ENCODE peak calls at places on chromosomes 12 and 14, in eight cellular contexts. One of them, this sample, is unnamed.

GRCh38 chr14:69695664-69696527 is 71.0 kb upstream of the SRSF5 start:
- DNase-seq in left ventricle myocardium inferior: no peak
- DNase-seq in CD8-positive, alpha-beta T cell: no peak
- DNase-seq in B cell: peak
- DNase-seq in ovary: peak
- DNase-seq in fibroblast of pulmonary artery: peak
- DNase-seq in lower leg skin: peak
- DNase-seq in PC-9: no peak
- DNase-seq in this sample: no peak

GRCh38 chr12:77833329-77833728 is 2.6 kb downstream of the NAV3 start:
- DNase-seq in left ventricle myocardium inferior: no peak
- DNase-seq in CD8-positive, alpha-beta T cell: no peak
- DNase-seq in B cell: no peak
- DNase-seq in ovary: no peak
- DNase-seq in fibroblast of pulmonary artery: no peak
- DNase-seq in lower leg skin: no peak
- DNase-seq in PC-9: no peak
- DNase-seq in this sample: no peak

GRCh38 chr14:73594491-73594890 is 2.8 kb downstream of the ACOT4 start:
- DNase-seq in left ventricle myocardium inferior: no peak
- DNase-seq in CD8-positive, alpha-beta T cell: no peak
- DNase-seq in B cell: no peak
- DNase-seq in ovary: no peak
- DNase-seq in fibroblast of pulmonary artery: no peak
- DNase-seq in lower leg skin: no peak
- DNase-seq in PC-9: no peak
- DNase-seq in this sample: no peak

GRCh38 chr12:56450241-56450640 is 1.0 kb upstream of the TIMELESS start:
- DNase-seq in left ventricle myocardium inferior: no peak
- DNase-seq in CD8-positive, alpha-beta T cell: no peak
- DNase-seq in B cell: no peak
- DNase-seq in ovary: no peak
- DNase-seq in fibroblast of pulmonary artery: no peak
- DNase-seq in lower leg skin: no peak
- DNase-seq in PC-9: no peak
- DNase-seq in this sample: no peak

GRCh38 chr12:132633901-132634300 is 15.3 kb downstream of the P2RX2 start:
- DNase-seq in left ventricle myocardium inferior: no peak
- DNase-seq in CD8-positive, alpha-beta T cell: no peak
- DNase-seq in B cell: no peak
- DNase-seq in ovary: no peak
- DNase-seq in fibroblast of pulmonary artery: no peak
- DNase-seq in lower leg skin: no peak
- DNase-seq in PC-9: no peak
- DNase-seq in this sample: no peak

GRCh38 chr14:90005939-90006530 is 50.3 kb downstream of the TDP1 start:
- DNase-seq in left ventricle myocardium inferior: no peak
- DNase-seq in CD8-positive, alpha-beta T cell: no peak
- DNase-seq in B cell: no peak
- DNase-seq in ovary: no peak
- DNase-seq in fibroblast of pulmonary artery: no peak
- DNase-seq in lower leg skin: no peak
- DNase-seq in PC-9: no peak
- DNase-seq in this sample: no peak

GRCh38 chr14:25097120-25097519 is 47.2 kb upstream of the STXBP6 start:
- DNase-seq in left ventricle myocardium inferior: no peak
- DNase-seq in CD8-positive, alpha-beta T cell: no peak
- DNase-seq in B cell: no peak
- DNase-seq in ovary: no peak
- DNase-seq in fibroblast of pulmonary artery: no peak
- DNase-seq in lower leg skin: no peak
- DNase-seq in PC-9: no peak
- DNase-seq in this sample: no peak

GRCh38 chr14:101073598-101073965 is 170.1 kb upstream of the RTL1 start:
- DNase-seq in left ventricle myocardium inferior: no peak
- DNase-seq in CD8-positive, alpha-beta T cell: no peak
- DNase-seq in B cell: no peak
- DNase-seq in ovary: no peak
- DNase-seq in fibroblast of pulmonary artery: no peak
- DNase-seq in lower leg skin: peak
- DNase-seq in PC-9: no peak
- DNase-seq in this sample: no peak

GRCh38 chr14:104520620-104521410 is 58.7 kb upstream of the C14orf180 start:
- DNase-seq in left ventricle myocardium inferior: no peak
- DNase-seq in CD8-positive, alpha-beta T cell: no peak
- DNase-seq in B cell: no peak
- DNase-seq in ovary: no peak
- DNase-seq in fibroblast of pulmonary artery: no peak
- DNase-seq in lower leg skin: peak
- DNase-seq in PC-9: peak
- DNase-seq in this sample: no peak

GRCh38 chr12:124236651-124237050 is 58.2 kb upstream of the RFLNA start:
- DNase-seq in left ventricle myocardium inferior: no peak
- DNase-seq in CD8-positive, alpha-beta T cell: no peak
- DNase-seq in B cell: no peak
- DNase-seq in ovary: no peak
- DNase-seq in fibroblast of pulmonary artery: peak
- DNase-seq in lower leg skin: no peak
- DNase-seq in PC-9: no peak
- DNase-seq in this sample: no peak

GRCh38 chr12:43402431-43402830 is 149.6 kb downstream of the ADAMTS20 start:
- DNase-seq in left ventricle myocardium inferior: no peak
- DNase-seq in CD8-positive, alpha-beta T cell: no peak
- DNase-seq in B cell: no peak
- DNase-seq in ovary: no peak
- DNase-seq in fibroblast of pulmonary artery: no peak
- DNase-seq in lower leg skin: no peak
- DNase-seq in PC-9: no peak
- DNase-seq in this sample: no peak

GRCh38 chr14:104342435-104343293 is 204.3 kb downstream of the KIF26A start:
- DNase-seq in left ventricle myocardium inferior: no peak
- DNase-seq in CD8-positive, alpha-beta T cell: no peak
- DNase-seq in B cell: no peak
- DNase-seq in ovary: no peak
- DNase-seq in fibroblast of pulmonary artery: no peak
- DNase-seq in lower leg skin: peak
- DNase-seq in PC-9: no peak
- DNase-seq in this sample: no peak

GRCh38 chr14:60151715-60152114 is 13.5 kb downstream of the DHRS7 start:
- DNase-seq in left ventricle myocardium inferior: peak
- DNase-seq in CD8-positive, alpha-beta T cell: peak
- DNase-seq in B cell: peak
- DNase-seq in ovary: peak
- DNase-seq in fibroblast of pulmonary artery: peak
- DNase-seq in lower leg skin: peak
- DNase-seq in PC-9: peak
- DNase-seq in this sample: no peak

GRCh38 chr14:51228890-51229289 is 11.2 kb upstream of the TMX1 start:
- DNase-seq in left ventricle myocardium inferior: no peak
- DNase-seq in CD8-positive, alpha-beta T cell: no peak
- DNase-seq in B cell: no peak
- DNase-seq in ovary: no peak
- DNase-seq in fibroblast of pulmonary artery: no peak
- DNase-seq in lower leg skin: no peak
- DNase-seq in PC-9: no peak
- DNase-seq in this sample: no peak

GRCh38 chr12:93601591-93601990 is 29.1 kb downstream of the SOCS2 start:
- DNase-seq in left ventricle myocardium inferior: no peak
- DNase-seq in CD8-positive, alpha-beta T cell: no peak
- DNase-seq in B cell: no peak
- DNase-seq in ovary: no peak
- DNase-seq in fibroblast of pulmonary artery: no peak
- DNase-seq in lower leg skin: no peak
- DNase-seq in PC-9: no peak
- DNase-seq in this sample: no peak

GRCh38 chr12:93608313-93608712 is 35.8 kb downstream of the SOCS2 start:
- DNase-seq in left ventricle myocardium inferior: no peak
- DNase-seq in CD8-positive, alpha-beta T cell: no peak
- DNase-seq in B cell: no peak
- DNase-seq in ovary: no peak
- DNase-seq in fibroblast of pulmonary artery: no peak
- DNase-seq in lower leg skin: no peak
- DNase-seq in PC-9: no peak
- DNase-seq in this sample: no peak

GRCh38 chr12:93599192-93599591 is 26.7 kb downstream of the SOCS2 start:
- DNase-seq in left ventricle myocardium inferior: no peak
- DNase-seq in CD8-positive, alpha-beta T cell: no peak
- DNase-seq in B cell: no peak
- DNase-seq in ovary: no peak
- DNase-seq in fibroblast of pulmonary artery: no peak
- DNase-seq in lower leg skin: no peak
- DNase-seq in PC-9: no peak
- DNase-seq in this sample: no peak

GRCh38 chr12:93602897-93603668 is 30.6 kb downstream of the SOCS2 start:
- DNase-seq in left ventricle myocardium inferior: no peak
- DNase-seq in CD8-positive, alpha-beta T cell: no peak
- DNase-seq in B cell: no peak
- DNase-seq in ovary: no peak
- DNase-seq in fibroblast of pulmonary artery: no peak
- DNase-seq in lower leg skin: no peak
- DNase-seq in PC-9: no peak
- DNase-seq in this sample: no peak

GRCh38 chr12:93603762-93604161 is 31.3 kb downstream of the SOCS2 start:
- DNase-seq in left ventricle myocardium inferior: no peak
- DNase-seq in CD8-positive, alpha-beta T cell: no peak
- DNase-seq in B cell: no peak
- DNase-seq in ovary: no peak
- DNase-seq in fibroblast of pulmonary artery: no peak
- DNase-seq in lower leg skin: no peak
- DNase-seq in PC-9: no peak
- DNase-seq in this sample: no peak
- TF ChIP-seq CTCF in left ventricle myocardium inferior: peak
- TF ChIP-seq CTCF in CD8-positive, alpha-beta T cell: no peak
- TF ChIP-seq CTCF in B cell: no peak
- TF ChIP-seq CTCF in ovary: no peak
- TF ChIP-seq CTCF in fibroblast of pulmonary artery: no peak
- TF ChIP-seq CTCF in lower leg skin: no peak
- TF ChIP-seq CTCF in PC-9: no peak
- TF ChIP-seq CTCF in this sample: no peak

GRCh38 chr12:19181666-19182426 is 52.3 kb downstream of the PLEKHA5 start:
- DNase-seq in left ventricle myocardium inferior: no peak
- DNase-seq in CD8-positive, alpha-beta T cell: no peak
- DNase-seq in B cell: no peak
- DNase-seq in ovary: no peak
- DNase-seq in fibroblast of pulmonary artery: peak
- DNase-seq in lower leg skin: no peak
- DNase-seq in PC-9: no peak
- DNase-seq in this sample: no peak
- TF ChIP-seq CTCF in left ventricle myocardium inferior: no peak
- TF ChIP-seq CTCF in CD8-positive, alpha-beta T cell: no peak
- TF ChIP-seq CTCF in B cell: no peak
- TF ChIP-seq CTCF in ovary: no peak
- TF ChIP-seq CTCF in fibroblast of pulmonary artery: peak
- TF ChIP-seq CTCF in lower leg skin: no peak
- TF ChIP-seq CTCF in PC-9: no peak
- TF ChIP-seq CTCF in this sample: no peak

DNA sequence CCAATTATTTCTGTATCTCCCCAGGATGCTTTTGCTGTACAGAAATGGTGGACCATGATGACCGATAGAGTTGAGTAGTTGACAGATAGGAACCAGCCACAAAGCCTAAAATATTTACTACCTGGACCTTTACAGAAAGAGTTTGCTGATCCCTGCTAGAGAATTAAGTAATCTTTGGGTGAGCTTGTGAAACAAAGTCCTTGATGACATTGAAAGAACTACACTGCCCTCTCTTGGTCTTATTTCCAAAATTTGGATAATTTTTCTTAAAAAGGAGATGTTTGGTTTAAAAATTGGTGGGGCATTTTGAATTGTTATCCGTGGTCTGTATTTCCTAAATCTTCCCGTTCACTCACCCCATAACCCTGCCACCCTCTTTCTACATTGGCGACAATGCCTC is 13.7 kb upstream of the TCTN1 start:
- DNase-seq in left ventricle myocardium inferior: no peak
- DNase-seq in CD8-positive, alpha-beta T cell: no peak
- DNase-seq in B cell: peak
- DNase-seq in ovary: no peak
- DNase-seq in fibroblast of pulmonary artery: peak
- DNase-seq in lower leg skin: no peak
- DNase-seq in PC-9: peak
- DNase-seq in this sample: no peak
- TF ChIP-seq CTCF in left ventricle myocardium inferior: peak
- TF ChIP-seq CTCF in CD8-positive, alpha-beta T cell: peak
- TF ChIP-seq CTCF in B cell: peak
- TF ChIP-seq CTCF in ovary: peak
- TF ChIP-seq CTCF in fibroblast of pulmonary artery: peak
- TF ChIP-seq CTCF in lower leg skin: no peak
- TF ChIP-seq CTCF in PC-9: peak
- TF ChIP-seq CTCF in this sample: no peak

GRCh38 chr14:79809849-79810612 is 401.3 kb downstream of the DIO2 start:
- DNase-seq in left ventricle myocardium inferior: no peak
- DNase-seq in CD8-positive, alpha-beta T cell: no peak
- DNase-seq in B cell: no peak
- DNase-seq in ovary: no peak
- DNase-seq in fibroblast of pulmonary artery: peak
- DNase-seq in lower leg skin: no peak
- DNase-seq in PC-9: peak
- DNase-seq in this sample: no peak
- TF ChIP-seq CTCF in left ventricle myocardium inferior: no peak
- TF ChIP-seq CTCF in CD8-positive, alpha-beta T cell: no peak
- TF ChIP-seq CTCF in B cell: no peak
- TF ChIP-seq CTCF in ovary: no peak
- TF ChIP-seq CTCF in fibroblast of pulmonary artery: peak
- TF ChIP-seq CTCF in lower leg skin: no peak
- TF ChIP-seq CTCF in PC-9: peak
- TF ChIP-seq CTCF in this sample: peak

GRCh38 chr14:45811155-45811554 is 558.2 kb upstream of the MIS18BP1 start:
- DNase-seq in left ventricle myocardium inferior: no peak
- DNase-seq in CD8-positive, alpha-beta T cell: no peak
- DNase-seq in B cell: no peak
- DNase-seq in ovary: no peak
- DNase-seq in fibroblast of pulmonary artery: no peak
- DNase-seq in lower leg skin: no peak
- DNase-seq in PC-9: no peak
- DNase-seq in this sample: no peak

GRCh38 chr14:45807187-45807586 is 554.2 kb upstream of the MIS18BP1 start:
- DNase-seq in left ventricle myocardium inferior: no peak
- DNase-seq in CD8-positive, alpha-beta T cell: no peak
- DNase-seq in B cell: no peak
- DNase-seq in ovary: no peak
- DNase-seq in fibroblast of pulmonary artery: no peak
- DNase-seq in lower leg skin: no peak
- DNase-seq in PC-9: no peak
- DNase-seq in this sample: no peak

GRCh38 chr14:45810152-45810872 is 557.3 kb upstream of the MIS18BP1 start:
- DNase-seq in left ventricle myocardium inferior: no peak
- DNase-seq in CD8-positive, alpha-beta T cell: no peak
- DNase-seq in B cell: no peak
- DNase-seq in ovary: no peak
- DNase-seq in fibroblast of pulmonary artery: no peak
- DNase-seq in lower leg skin: no peak
- DNase-seq in PC-9: no peak
- DNase-seq in this sample: peak
- TF ChIP-seq CTCF in left ventricle myocardium inferior: no peak
- TF ChIP-seq CTCF in CD8-positive, alpha-beta T cell: no peak
- TF ChIP-seq CTCF in B cell: no peak
- TF ChIP-seq CTCF in ovary: no peak
- TF ChIP-seq CTCF in fibroblast of pulmonary artery: no peak
- TF ChIP-seq CTCF in lower leg skin: no peak
- TF ChIP-seq CTCF in PC-9: no peak
- TF ChIP-seq CTCF in this sample: no peak